ENCODE peak calls at places on chromosomes 2 and 18, in seven cellular contexts. One of them, this sample, is unnamed.

GRCh38 chr2:197809064-197809463 is 4.7 kb downstream of the PLCL1 start:
- DNase-seq in breast epithelium: no peak
- DNase-seq in tibial nerve: no peak
- DNase-seq in CD8-positive, alpha-beta memory T cell: no peak
- DNase-seq in OCI-LY7: no peak
- DNase-seq in right atrium auricular region: no peak
- DNase-seq in endothelial cell of umbilical vein: no peak
- DNase-seq in this sample: no peak

GRCh38 chr2:223725494-223725893 is 111.9 kb downstream of the AP1S3 start:
- DNase-seq in breast epithelium: peak
- DNase-seq in endothelial cell of umbilical vein: peak
- DNase-seq in right atrium auricular region: peak
- DNase-seq in tibial nerve: peak
- DNase-seq in OCI-LY7: no peak
- DNase-seq in CD8-positive, alpha-beta memory T cell: no peak
- DNase-seq in this sample: peak

GRCh38 chr2:105449083-105449482 is 50.2 kb upstream of the FHL2 start:
- DNase-seq in CD8-positive, alpha-beta memory T cell: no peak
- DNase-seq in endothelial cell of umbilical vein: no peak
- DNase-seq in right atrium auricular region: no peak
- DNase-seq in OCI-LY7: no peak
- DNase-seq in breast epithelium: no peak
- DNase-seq in tibial nerve: no peak
- DNase-seq in this sample: no peak

GRCh38 chr2:101188683-101189405 is 37.7 kb upstream of the TBC1D8 start:
- DNase-seq in right atrium auricular region: no peak
- DNase-seq in CD8-positive, alpha-beta memory T cell: no peak
- DNase-seq in endothelial cell of umbilical vein: peak
- DNase-seq in OCI-LY7: peak
- DNase-seq in breast epithelium: no peak
- DNase-seq in tibial nerve: no peak
- DNase-seq in this sample: no peak

GRCh38 chr18:3042337-3042736 is 29.4 kb upstream of the LPIN2 start:
- DNase-seq in OCI-LY7: no peak
- DNase-seq in tibial nerve: no peak
- DNase-seq in endothelial cell of umbilical vein: no peak
- DNase-seq in breast epithelium: no peak
- DNase-seq in right atrium auricular region: peak
- DNase-seq in CD8-positive, alpha-beta memory T cell: no peak
- DNase-seq in this sample: no peak

GRCh38 chr2:202237787-202238233 is 587 bp downstream of the SUMO1 start:
- DNase-seq in breast epithelium: no peak
- DNase-seq in OCI-LY7: no peak
- DNase-seq in endothelial cell of umbilical vein: peak
- DNase-seq in right atrium auricular region: no peak
- DNase-seq in tibial nerve: no peak
- DNase-seq in CD8-positive, alpha-beta memory T cell: no peak
- DNase-seq in this sample: no peak

GRCh38 chr2:57516740-57517340 is 529.8 kb upstream of the VRK2 start:
- DNase-seq in CD8-positive, alpha-beta memory T cell: no peak
- DNase-seq in right atrium auricular region: no peak
- DNase-seq in breast epithelium: no peak
- DNase-seq in OCI-LY7: peak
- DNase-seq in tibial nerve: no peak
- DNase-seq in endothelial cell of umbilical vein: peak
- DNase-seq in this sample: no peak

GRCh38 chr2:130351495-130352125 is 4.2 kb upstream of the PTPN18 start:
- DNase-seq in right atrium auricular region: no peak
- DNase-seq in CD8-positive, alpha-beta memory T cell: no peak
- DNase-seq in endothelial cell of umbilical vein: no peak
- DNase-seq in tibial nerve: no peak
- DNase-seq in OCI-LY7: peak
- DNase-seq in breast epithelium: no peak
- DNase-seq in this sample: no peak

GRCh38 chr2:233758849-233759248 is 1.2 kb upstream of the UGT1A1 start:
- DNase-seq in OCI-LY7: no peak
- DNase-seq in CD8-positive, alpha-beta memory T cell: no peak
- DNase-seq in endothelial cell of umbilical vein: no peak
- DNase-seq in tibial nerve: no peak
- DNase-seq in right atrium auricular region: no peak
- DNase-seq in breast epithelium: no peak
- DNase-seq in this sample: no peak

GRCh38 chr2:203998195-203998804 is 61.7 kb downstream of the ICOS start:
- DNase-seq in right atrium auricular region: no peak
- DNase-seq in endothelial cell of umbilical vein: no peak
- DNase-seq in CD8-positive, alpha-beta memory T cell: no peak
- DNase-seq in OCI-LY7: no peak
- DNase-seq in tibial nerve: no peak
- DNase-seq in breast epithelium: no peak
- DNase-seq in this sample: no peak

GRCh38 chr18:21686282-21687105 is 18.1 kb downstream of the ABHD3 start:
- DNase-seq in tibial nerve: no peak
- DNase-seq in endothelial cell of umbilical vein: no peak
- DNase-seq in right atrium auricular region: no peak
- DNase-seq in OCI-LY7: no peak
- DNase-seq in CD8-positive, alpha-beta memory T cell: no peak
- DNase-seq in breast epithelium: no peak
- DNase-seq in this sample: no peak

GRCh38 chr2:75616933-75617332 is 29.6 kb upstream of the MRPL19 start:
- DNase-seq in OCI-LY7: no peak
- DNase-seq in endothelial cell of umbilical vein: no peak
- DNase-seq in right atrium auricular region: no peak
- DNase-seq in breast epithelium: no peak
- DNase-seq in tibial nerve: no peak
- DNase-seq in CD8-positive, alpha-beta memory T cell: no peak
- DNase-seq in this sample: no peak

GRCh38 chr2:98777076-98777475 is 46.1 kb upstream of the MGAT4A start:
- DNase-seq in OCI-LY7: no peak
- DNase-seq in endothelial cell of umbilical vein: no peak
- DNase-seq in tibial nerve: no peak
- DNase-seq in CD8-positive, alpha-beta memory T cell: no peak
- DNase-seq in breast epithelium: no peak
- DNase-seq in right atrium auricular region: no peak
- DNase-seq in this sample: no peak

GRCh38 chr2:156779416-156780117 is 343.4 kb downstream of the GPD2 start:
- DNase-seq in right atrium auricular region: no peak
- DNase-seq in endothelial cell of umbilical vein: no peak
- DNase-seq in CD8-positive, alpha-beta memory T cell: no peak
- DNase-seq in OCI-LY7: no peak
- DNase-seq in tibial nerve: no peak
- DNase-seq in breast epithelium: no peak
- DNase-seq in this sample: no peak

GRCh38 chr2:43178602-43179542 is 47.5 kb downstream of the ZFP36L2 start:
- DNase-seq in breast epithelium: peak
- DNase-seq in tibial nerve: peak
- DNase-seq in right atrium auricular region: peak
- DNase-seq in endothelial cell of umbilical vein: peak
- DNase-seq in OCI-LY7: no peak
- DNase-seq in CD8-positive, alpha-beta memory T cell: no peak
- DNase-seq in this sample: no peak

GRCh38 chr2:153872311-153873061 is 764 bp downstream of the GALNT13 start:
- DNase-seq in breast epithelium: no peak
- DNase-seq in CD8-positive, alpha-beta memory T cell: no peak
- DNase-seq in OCI-LY7: no peak
- DNase-seq in right atrium auricular region: no peak
- DNase-seq in endothelial cell of umbilical vein: no peak
- DNase-seq in tibial nerve: no peak
- DNase-seq in this sample: peak

GRCh38 chr2:144519934-144520717 is at the start of gene ZEB2:
- DNase-seq in endothelial cell of umbilical vein: peak
- DNase-seq in tibial nerve: no peak
- DNase-seq in CD8-positive, alpha-beta memory T cell: no peak
- DNase-seq in breast epithelium: peak
- DNase-seq in right atrium auricular region: peak
- DNase-seq in OCI-LY7: peak
- DNase-seq in this sample: no peak

GRCh38 chr18:77346446-77346845 is 96.8 kb downstream of the GALR1 start:
- DNase-seq in CD8-positive, alpha-beta memory T cell: no peak
- DNase-seq in breast epithelium: no peak
- DNase-seq in endothelial cell of umbilical vein: no peak
- DNase-seq in tibial nerve: no peak
- DNase-seq in right atrium auricular region: no peak
- DNase-seq in OCI-LY7: no peak
- DNase-seq in this sample: no peak

GRCh38 chr2:234044157-234044556 is 6.3 kb upstream of the SPP2 start:
- DNase-seq in OCI-LY7: no peak
- DNase-seq in tibial nerve: no peak
- DNase-seq in right atrium auricular region: no peak
- DNase-seq in CD8-positive, alpha-beta memory T cell: no peak
- DNase-seq in breast epithelium: no peak
- DNase-seq in endothelial cell of umbilical vein: peak
- DNase-seq in this sample: no peak

GRCh38 chr2:241562269-241562891 is 3.8 kb downstream of the BOK start:
- DNase-seq in tibial nerve: no peak
- DNase-seq in OCI-LY7: no peak
- DNase-seq in endothelial cell of umbilical vein: no peak
- DNase-seq in right atrium auricular region: no peak
- DNase-seq in CD8-positive, alpha-beta memory T cell: no peak
- DNase-seq in breast epithelium: no peak
- DNase-seq in this sample: no peak

GRCh38 chr18:50527636-50528307 is 32.1 kb upstream of the MAPK4 start:
- DNase-seq in CD8-positive, alpha-beta memory T cell: no peak
- DNase-seq in OCI-LY7: no peak
- DNase-seq in endothelial cell of umbilical vein: no peak
- DNase-seq in breast epithelium: no peak
- DNase-seq in right atrium auricular region: no peak
- DNase-seq in tibial nerve: no peak
- DNase-seq in this sample: no peak

GRCh38 chr2:217998926-217999633 is 3.7 kb downstream of the TNS1 start:
- DNase-seq in OCI-LY7: no peak
- DNase-seq in breast epithelium: no peak
- DNase-seq in tibial nerve: no peak
- DNase-seq in endothelial cell of umbilical vein: no peak
- DNase-seq in right atrium auricular region: no peak
- DNase-seq in CD8-positive, alpha-beta memory T cell: no peak
- DNase-seq in this sample: no peak

GRCh38 chr2:98552499-98553179 is 55.7 kb downstream of the COA5 start:
- DNase-seq in OCI-LY7: no peak
- DNase-seq in CD8-positive, alpha-beta memory T cell: no peak
- DNase-seq in endothelial cell of umbilical vein: no peak
- DNase-seq in right atrium auricular region: no peak
- DNase-seq in tibial nerve: no peak
- DNase-seq in breast epithelium: no peak
- DNase-seq in this sample: no peak

GRCh38 chr2:67565761-67566160 is 168.6 kb downstream of the ETAA1 start:
- DNase-seq in tibial nerve: no peak
- DNase-seq in breast epithelium: no peak
- DNase-seq in endothelial cell of umbilical vein: peak
- DNase-seq in right atrium auricular region: no peak
- DNase-seq in OCI-LY7: no peak
- DNase-seq in CD8-positive, alpha-beta memory T cell: no peak
- DNase-seq in this sample: no peak

GRCh38 chr2:132662742-132663141 is 7.3 kb downstream of the LYPD1 start:
- DNase-seq in endothelial cell of umbilical vein: peak
- DNase-seq in tibial nerve: no peak
- DNase-seq in right atrium auricular region: no peak
- DNase-seq in OCI-LY7: no peak
- DNase-seq in CD8-positive, alpha-beta memory T cell: no peak
- DNase-seq in breast epithelium: no peak
- DNase-seq in this sample: no peak

GRCh38 chr2:218230882-218231281 is 13.9 kb downstream of the ARPC2 start:
- DNase-seq in CD8-positive, alpha-beta memory T cell: no peak
- DNase-seq in right atrium auricular region: no peak
- DNase-seq in endothelial cell of umbilical vein: no peak
- DNase-seq in tibial nerve: no peak
- DNase-seq in OCI-LY7: no peak
- DNase-seq in breast epithelium: no peak
- DNase-seq in this sample: no peak

DNA sequence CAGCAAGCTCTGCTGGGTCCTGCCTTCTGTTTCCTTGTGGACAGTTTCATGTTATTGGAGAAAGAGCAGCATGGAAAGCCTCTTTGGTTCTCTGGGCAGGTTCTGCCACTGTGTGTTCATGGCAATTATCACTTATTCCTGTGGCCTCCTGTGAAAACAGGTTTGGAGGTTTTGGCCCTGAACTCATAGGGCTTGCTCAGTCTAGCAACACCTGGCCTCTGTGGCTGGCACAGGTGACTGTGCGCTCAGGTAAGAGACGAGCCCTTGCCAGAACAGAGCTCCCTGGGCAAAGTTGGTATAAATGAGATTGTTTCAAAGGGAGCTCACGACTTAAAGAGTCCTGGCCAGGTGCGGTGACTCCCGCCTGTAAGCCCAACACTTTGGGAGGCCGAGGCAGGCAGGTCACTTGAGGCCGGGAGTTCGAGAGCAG is 5.7 kb downstream of the CEP68 start:
- DNase-seq in right atrium auricular region: no peak
- DNase-seq in tibial nerve: no peak
- DNase-seq in OCI-LY7: no peak
- DNase-seq in endothelial cell of umbilical vein: no peak
- DNase-seq in CD8-positive, alpha-beta memory T cell: no peak
- DNase-seq in breast epithelium: peak
- DNase-seq in this sample: no peak
- H3K27ac ChIP-seq in right atrium auricular region: no peak
- H3K27ac ChIP-seq in tibial nerve: no peak
- H3K27ac ChIP-seq in OCI-LY7: no peak
- H3K27ac ChIP-seq in endothelial cell of umbilical vein: no peak
- H3K27ac ChIP-seq in CD8-positive, alpha-beta memory T cell: no peak
- H3K27ac ChIP-seq in breast epithelium: peak
- H3K27ac ChIP-seq in this sample: no peak

GRCh38 chr2:159904565-159905281 is 106.7 kb upstream of the CD302 start:
- DNase-seq in CD8-positive, alpha-beta memory T cell: peak
- DNase-seq in breast epithelium: peak
- DNase-seq in tibial nerve: peak
- DNase-seq in endothelial cell of umbilical vein: peak
- DNase-seq in OCI-LY7: no peak
- DNase-seq in right atrium auricular region: no peak
- DNase-seq in this sample: no peak
- H3K27ac ChIP-seq in CD8-positive, alpha-beta memory T cell: peak
- H3K27ac ChIP-seq in breast epithelium: peak
- H3K27ac ChIP-seq in tibial nerve: no peak
- H3K27ac ChIP-seq in endothelial cell of umbilical vein: peak
- H3K27ac ChIP-seq in OCI-LY7: no peak
- H3K27ac ChIP-seq in right atrium auricular region: no peak
- H3K27ac ChIP-seq in this sample: no peak

DNA sequence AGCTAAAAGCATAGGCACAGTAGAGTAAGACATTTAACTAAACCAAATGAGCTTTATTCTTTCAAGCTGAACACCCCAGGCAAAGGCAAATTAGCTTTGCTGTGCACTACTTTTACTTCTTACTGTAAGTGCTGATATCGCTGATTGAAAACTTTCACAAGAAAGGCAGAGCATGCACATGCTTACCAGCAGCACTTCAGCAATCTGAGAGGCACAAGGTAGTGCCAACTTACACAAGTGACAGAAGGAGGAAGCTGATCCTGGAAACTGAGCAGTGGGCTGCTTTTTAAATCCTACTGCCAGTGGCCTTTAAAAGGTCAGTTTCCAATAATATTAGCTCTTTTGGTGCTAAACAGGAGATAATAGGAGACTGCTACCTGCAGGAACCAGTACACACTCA is 43.9 kb downstream of the LANCL1 start:
- DNase-seq in endothelial cell of umbilical vein: no peak
- DNase-seq in right atrium auricular region: no peak
- DNase-seq in OCI-LY7: no peak
- DNase-seq in breast epithelium: no peak
- DNase-seq in CD8-positive, alpha-beta memory T cell: no peak
- DNase-seq in tibial nerve: no peak
- DNase-seq in this sample: no peak
- H3K27ac ChIP-seq in endothelial cell of umbilical vein: no peak
- H3K27ac ChIP-seq in right atrium auricular region: no peak
- H3K27ac ChIP-seq in OCI-LY7: no peak
- H3K27ac ChIP-seq in breast epithelium: no peak
- H3K27ac ChIP-seq in CD8-positive, alpha-beta memory T cell: no peak
- H3K27ac ChIP-seq in tibial nerve: no peak
- H3K27ac ChIP-seq in this sample: no peak

GRCh38 chr2:80141007-80141726 is 163.4 kb downstream of the LRRTM1 start:
- DNase-seq in tibial nerve: no peak
- DNase-seq in right atrium auricular region: no peak
- DNase-seq in OCI-LY7: no peak
- DNase-seq in endothelial cell of umbilical vein: no peak
- DNase-seq in breast epithelium: no peak
- DNase-seq in CD8-positive, alpha-beta memory T cell: no peak
- DNase-seq in this sample: no peak
- H3K27ac ChIP-seq in tibial nerve: no peak
- H3K27ac ChIP-seq in right atrium auricular region: no peak
- H3K27ac ChIP-seq in OCI-LY7: no peak
- H3K27ac ChIP-seq in endothelial cell of umbilical vein: no peak
- H3K27ac ChIP-seq in breast epithelium: no peak
- H3K27ac ChIP-seq in CD8-positive, alpha-beta memory T cell: no peak
- H3K27ac ChIP-seq in this sample: no peak

This sample was measured in caudate nucleus.